ENCODE peak calls at places on chromosomes 16 and 17, in ten cellular contexts. D is transverse colon, Y is sigmoid colon, P is upper lobe of left lung, S is suprapubic skin, H is H1, I is K562, C is HepG2, O is SK-N-SH, A is esophagus muscularis mucosa. T is an unnamed sample.

GRCh38 chr17:44376124-44376523 is 12.5 kb upstream of the FAM171A2 start:
- DNase-seq in Y (peak), A (no peak), H (no peak), P (no peak), I (peak), D (no peak), O (peak), C (peak), S (no peak), T (no peak)

GRCh38 chr16:22763655-22764054 is 50.3 kb upstream of the HS3ST2 start:
- DNase-seq in Y (peak), C (no peak), D (no peak), P (no peak), I (no peak), H (no peak), A (peak), S (no peak), O (peak), T (no peak)

GRCh38 chr17:7290166-7290565 is 4.3 kb downstream of the YBX2 start:
- DNase-seq in P (no peak), Y (no peak), I (no peak), D (no peak), H (no peak), A (no peak), O (no peak), S (no peak), C (no peak), T (no peak)

GRCh38 chr17:62933986-62934385 is 32.0 kb upstream of the TANC2 start:
- DNase-seq in S (no peak), H (no peak), A (no peak), O (no peak), Y (no peak), D (no peak), P (peak), C (no peak), I (no peak), T (no peak)

GRCh38 chr17:19274893-19275292 is 37.7 kb downstream of the EPN2 start:
- DNase-seq in O (no peak), S (no peak), P (no peak), H (no peak), I (no peak), A (no peak), D (no peak), Y (peak), C (no peak), T (no peak)

GRCh38 chr16:20906225-20906870 is 5.8 kb downstream of the LYRM1 start:
- DNase-seq in I (no peak), Y (no peak), D (no peak), C (no peak), A (no peak), S (no peak), O (no peak), P (no peak), H (no peak), T (no peak)

GRCh38 chr16:86732621-86733297 is 154.4 kb downstream of the FOXL1 start:
- DNase-seq in P (no peak), A (no peak), H (no peak), S (no peak), I (no peak), C (no peak), D (no peak), O (no peak), Y (peak), T (no peak)

GRCh38 chr17:65430209-65430833 is 131.1 kb downstream of the AXIN2 start:
- DNase-seq in P (no peak), C (no peak), O (no peak), Y (no peak), S (no peak), I (no peak), H (no peak), A (no peak), D (no peak), T (no peak)

GRCh38 chr16:65122974-65123845 is 1.3 kb upstream of the CDH11 start:
- DNase-seq in S (peak), C (no peak), D (peak), I (no peak), O (peak), A (no peak), H (no peak), P (no peak), Y (peak), T (peak)

GRCh38 chr16:30651124-30652004 is 604 bp downstream of the PRR14 start:
- DNase-seq in D (peak), P (peak), S (peak), A (peak), C (peak), H (no peak), O (peak), Y (peak), I (peak), T (peak)

GRCh38 chr17:18966831-18967624 is 15.1 kb downstream of the SLC5A10 start:
- DNase-seq in I (no peak), O (no peak), C (no peak), A (no peak), P (no peak), S (no peak), D (peak), Y (no peak), H (no peak), T (peak)

GRCh38 chr16:14545346-14545884 is 84.6 kb downstream of the PARN start:
- DNase-seq in Y (no peak), D (no peak), S (no peak), C (peak), I (no peak), P (no peak), O (no peak), H (no peak), A (no peak), T (peak)

GRCh38 chr17:49703557-49704277 is 4.0 kb downstream of the SLC35B1 start:
- DNase-seq in S (no peak), A (no peak), H (no peak), D (peak), I (no peak), P (peak), C (peak), O (no peak), Y (no peak), T (no peak)

GRCh38 chr16:709651-710499 is 4.3 kb upstream of the FBXL16 start:
- DNase-seq in O (peak), C (no peak), P (no peak), Y (no peak), H (no peak), S (no peak), A (no peak), I (peak), D (no peak), T (no peak)

GRCh38 chr17:50100480-50100883 is 5.3 kb downstream of the PDK2 start:
- DNase-seq in Y (no peak), S (no peak), O (no peak), D (peak), A (no peak), I (no peak), H (no peak), C (no peak), P (no peak), T (no peak)

DNA sequence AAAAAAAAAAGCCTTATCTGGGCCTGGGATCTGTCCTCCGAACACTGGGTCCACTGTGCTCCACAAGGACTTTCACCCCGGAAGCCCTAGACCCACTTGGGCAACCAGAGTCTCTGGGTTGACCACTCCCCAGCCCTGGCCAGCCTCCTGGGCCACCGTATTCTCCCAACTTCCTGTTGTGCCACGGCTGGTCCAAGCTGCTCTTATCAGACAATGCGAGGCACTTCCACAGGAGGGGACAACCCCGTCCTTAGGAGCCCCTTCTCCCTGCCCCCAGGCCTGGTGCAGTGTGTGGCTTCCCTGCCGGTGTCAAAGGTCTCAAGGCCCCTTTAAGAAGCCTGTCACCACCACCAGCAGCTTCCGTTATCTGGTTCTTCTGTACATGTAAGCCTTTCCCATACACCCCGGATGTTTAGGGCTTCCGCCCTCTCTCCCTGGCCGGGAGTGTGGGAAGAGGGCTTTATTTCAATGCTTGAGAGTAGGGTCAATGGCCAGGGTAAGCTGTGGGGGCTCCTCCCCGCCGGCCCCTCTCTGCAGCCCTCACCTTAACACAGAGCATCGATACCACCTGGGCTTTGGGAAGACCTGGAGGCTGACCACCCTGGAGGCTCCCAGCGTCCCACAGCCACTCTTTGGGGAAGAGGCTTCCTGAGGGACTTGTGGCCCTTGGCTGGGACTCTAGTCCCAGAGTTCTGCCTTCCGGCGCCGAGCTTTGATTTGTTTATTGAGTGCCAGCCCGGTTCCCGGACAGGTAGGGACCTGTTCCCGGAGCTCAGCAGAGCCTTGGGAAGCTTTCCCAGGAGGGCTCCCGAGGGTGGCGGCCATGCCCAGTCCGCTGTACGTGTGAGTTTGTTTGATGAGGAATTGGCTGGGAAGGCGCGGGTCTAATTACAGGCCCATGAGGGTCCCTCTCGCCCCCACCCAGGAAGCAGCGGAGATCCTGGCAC is 313.1 kb downstream of the SEC14L1 start:
- DNase-seq in A (no peak), I (peak), H (no peak), D (peak), P (peak), C (peak), S (no peak), Y (no peak), O (no peak), T (peak)
- TF ChIP-seq EP300 in A (no peak), I (no peak), H (no peak), D (no peak), P (no peak), C (peak), S (no peak), Y (no peak), O (no peak), T (no peak)

GRCh38 chr17:561118-561517 is 153.5 kb downstream of the VPS53 start:
- DNase-seq in D (no peak), Y (no peak), A (no peak), C (no peak), S (no peak), H (no peak), O (no peak), P (no peak), I (no peak), T (no peak)

GRCh38 chr17:557371-557770 is 157.3 kb downstream of the VPS53 start:
- DNase-seq in I (no peak), D (no peak), S (no peak), H (no peak), A (no peak), O (no peak), C (no peak), Y (no peak), P (no peak), T (no peak)

GRCh38 chr17:562174-562573 is 152.5 kb downstream of the VPS53 start:
- DNase-seq in Y (no peak), D (no peak), A (no peak), C (no peak), I (no peak), S (no peak), O (no peak), H (no peak), P (no peak), T (no peak)

GRCh38 chr17:560379-560935 is 154.2 kb downstream of the VPS53 start:
- DNase-seq in A (no peak), P (no peak), C (no peak), O (no peak), Y (no peak), H (no peak), I (no peak), D (no peak), S (no peak), T (no peak)

DNA sequence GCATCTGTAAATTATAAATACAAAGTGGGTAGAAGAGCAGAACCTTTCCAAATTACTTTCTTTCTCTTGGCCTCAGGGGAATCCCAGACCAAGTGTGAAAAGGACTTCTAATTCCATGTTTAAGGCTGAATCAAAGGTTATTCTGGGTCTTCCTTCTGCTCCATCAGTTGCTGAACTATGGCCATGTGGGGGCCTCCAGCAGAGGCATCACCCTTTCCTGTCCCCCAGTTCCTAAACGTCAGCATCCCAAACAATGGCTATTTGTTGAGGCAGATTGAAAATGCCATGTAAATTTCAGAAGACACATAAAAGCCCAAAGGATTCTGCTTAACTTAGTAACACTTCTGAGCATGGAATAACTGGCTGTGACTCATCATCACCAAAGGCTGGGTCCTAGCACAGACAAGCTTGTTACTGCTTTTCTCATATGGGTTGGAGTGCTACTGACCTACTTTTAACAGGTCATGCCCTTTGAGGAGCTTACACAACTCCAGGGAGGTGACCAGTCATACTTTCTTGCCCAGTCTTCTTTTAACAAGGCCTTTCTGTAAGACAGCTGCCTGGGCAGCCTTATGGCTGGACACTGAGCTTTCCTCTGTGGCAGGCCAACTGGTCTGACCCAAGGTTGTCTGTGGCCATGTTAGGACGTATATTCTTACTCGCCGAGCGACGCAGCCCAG is 154.8 kb downstream of the VPS53 start:
- DNase-seq in I (no peak), D (no peak), A (no peak), O (no peak), P (peak), C (no peak), S (no peak), Y (peak), H (no peak), T (no peak)
- TF ChIP-seq POLR2AphosphoS5 in I (no peak), D (no peak), A (peak), O (no peak), P (no peak), C (no peak), S (no peak), Y (peak), H (no peak), T (peak)

GRCh38 chr17:59427425-59427921 is 96.0 kb downstream of the YPEL2 start:
- DNase-seq in P (peak), A (no peak), C (no peak), S (no peak), I (no peak), H (no peak), Y (no peak), D (no peak), O (no peak), T (no peak)
- TF ChIP-seq EP300 in P (no peak), A (no peak), C (no peak), S (no peak), I (no peak), H (no peak), Y (no peak), D (no peak), O (peak), T (no peak)

GRCh38 chr17:82060614-82061013 is 5.0 kb downstream of the DUS1L start:
- DNase-seq in C (no peak), A (no peak), P (no peak), S (no peak), O (no peak), H (no peak), I (no peak), Y (no peak), D (no peak), T (no peak)

GRCh38 chr17:82060001-82060380 is 5.6 kb downstream of the DUS1L start:
- DNase-seq in S (no peak), H (no peak), O (no peak), I (no peak), A (no peak), D (no peak), Y (no peak), P (no peak), C (no peak), T (no peak)

GRCh38 chr17:82062076-82062983 is 3.3 kb downstream of the DUS1L start:
- DNase-seq in Y (no peak), D (no peak), A (no peak), H (no peak), C (no peak), O (no peak), S (no peak), I (no peak), P (no peak), T (no peak)

GRCh38 chr17:82062984-82063368 is 2.6 kb downstream of the DUS1L start:
- DNase-seq in C (no peak), O (no peak), H (no peak), S (no peak), Y (no peak), P (no peak), A (no peak), I (no peak), D (no peak), T (no peak)

GRCh38 chr17:82061047-82061925 is 4.3 kb downstream of the DUS1L start:
- DNase-seq in A (no peak), H (no peak), Y (no peak), O (no peak), P (no peak), D (no peak), S (no peak), C (no peak), I (no peak), T (no peak)
- TF ChIP-seq POLR2AphosphoS5 in A (no peak), H (peak), Y (no peak), O (no peak), P (no peak), D (no peak), S (no peak), C (no peak), I (no peak), T (no peak)

GRCh38 chr16:19093631-19094541 is 19.9 kb upstream of the ITPRIPL2 start:
- DNase-seq in H (no peak), P (no peak), Y (no peak), O (no peak), C (peak), S (peak), I (no peak), D (no peak), A (no peak), T (no peak)
- TF ChIP-seq EP300 in H (no peak), P (no peak), Y (no peak), O (no peak), C (no peak), S (no peak), I (no peak), D (no peak), A (no peak), T (no peak)

GRCh38 chr16:90008708-90009145 is 10.5 kb downstream of the DBNDD1 start:
- DNase-seq in D (peak), P (no peak), Y (no peak), S (peak), H (no peak), O (no peak), C (no peak), A (no peak), I (no peak), T (no peak)
- TF ChIP-seq POLR2AphosphoS5 in D (no peak), P (no peak), Y (no peak), S (no peak), H (no peak), O (no peak), C (no peak), A (no peak), I (no peak), T (no peak)

GRCh38 chr16:68000450-68000849 is 1.2 kb upstream of the DPEP2 start:
- DNase-seq in D (no peak), P (no peak), I (no peak), C (no peak), A (no peak), S (no peak), H (no peak), O (no peak), Y (no peak), T (no peak)
- TF ChIP-seq EP300 in D (no peak), P (peak), I (no peak), C (no peak), A (no peak), S (no peak), H (no peak), O (no peak), Y (no peak), T (no peak)

GRCh38 chr16:56547120-56547948 is 17.5 kb upstream of the MT4 start:
- DNase-seq in I (no peak), S (no peak), D (no peak), H (peak), C (no peak), A (no peak), O (peak), P (no peak), Y (peak), T (no peak)
- TF ChIP-seq POLR2AphosphoS5 in I (no peak), S (peak), D (no peak), H (peak), C (no peak), A (peak), O (no peak), P (no peak), Y (peak), T (no peak)

GRCh38 chr17:32798938-32799337 is 78.0 kb downstream of the MYO1D start:
- DNase-seq in O (no peak), H (no peak), D (no peak), I (no peak), Y (no peak), S (no peak), A (no peak), P (no peak), C (no peak), T (no peak)

GRCh38 chr17:32793841-32794240 is 83.1 kb downstream of the MYO1D start:
- DNase-seq in C (no peak), I (no peak), P (no peak), A (no peak), H (no peak), D (no peak), Y (no peak), O (no peak), S (no peak), T (no peak)

GRCh38 chr17:32794533-32795246 is 82.2 kb downstream of the MYO1D start:
- DNase-seq in P (no peak), S (no peak), H (no peak), I (peak), C (peak), A (no peak), D (peak), Y (no peak), O (no peak), T (no peak)

GRCh38 chr17:32792207-32792606 is 84.7 kb downstream of the MYO1D start:
- DNase-seq in I (no peak), S (no peak), A (no peak), Y (no peak), C (peak), D (no peak), H (no peak), O (no peak), P (no peak), T (no peak)

GRCh38 chr17:32795339-32795979 is 81.5 kb downstream of the MYO1D start:
- DNase-seq in A (no peak), I (no peak), H (no peak), P (no peak), D (peak), O (no peak), S (no peak), C (no peak), Y (no peak), T (no peak)
- TF ChIP-seq EP300 in A (no peak), I (no peak), H (no peak), P (no peak), D (no peak), O (no peak), S (no peak), C (no peak), Y (no peak), T (no peak)